ENCODE peak calls at places on chromosomes 11 and 22, in four cellular contexts. Z is DMS153, D is T-cell, H is foreskin keratinocyte. E is an unnamed sample.

GRCh38 chr11:116829525-116830183 is at the start of gene APOC3:
- DNase-seq in Z (no peak), D (no peak), H (no peak), E (peak)

GRCh38 chr22:37270928-37271650 is 11.2 kb upstream of the CYTH4 start:
- DNase-seq in D (no peak), H (no peak), Z (no peak), E (no peak)

GRCh38 chr22:38454361-38455062 is 487 bp downstream of the KCNJ4 start:
- DNase-seq in D (no peak), Z (no peak), H (no peak), E (peak)

GRCh38 chr11:93213622-93214021 is 15.8 kb upstream of the SLC36A4 start:
- DNase-seq in H (no peak), Z (no peak), D (no peak), E (no peak)

GRCh38 chr11:78991681-78992080 is 417.0 kb upstream of the NARS2 start:
- DNase-seq in H (no peak), Z (no peak), D (no peak), E (no peak)

GRCh38 chr22:47269689-47270088 is 507.2 kb downstream of the TBC1D22A start:
- DNase-seq in H (no peak), D (no peak), Z (no peak), E (no peak)

GRCh38 chr22:47337161-47337621 is 574.7 kb downstream of the TBC1D22A start:
- DNase-seq in D (no peak), H (no peak), Z (peak), E (no peak)

GRCh38 chr11:27649800-27650199 is 50.5 kb downstream of the BDNF start:
- DNase-seq in D (no peak), H (no peak), Z (no peak), E (peak)

GRCh38 chr11:15938362-15938725 is 418.0 kb downstream of the SOX6 start:
- DNase-seq in H (no peak), Z (no peak), D (no peak), E (no peak)

GRCh38 chr11:62545437-62546243 is 966 bp downstream of the AHNAK start:
- DNase-seq in Z (no peak), D (no peak), H (peak), E (peak)

GRCh38 chr22:31876156-31877035 is 67.9 kb upstream of the YWHAH start:
- DNase-seq in Z (no peak), D (no peak), H (peak), E (no peak)

GRCh38 chr11:79007811-79008294 is 433.0 kb downstream of the TENM4 start:
- DNase-seq in H (no peak), D (no peak), Z (no peak), E (no peak)

GRCh38 chr11:19805346-19805745 is 92.7 kb downstream of the NAV2 start:
- DNase-seq in Z (no peak), H (no peak), D (no peak), E (no peak)

GRCh38 chr11:120964857-120965256 is 59.0 kb upstream of the TBCEL start:
- DNase-seq in H (peak), Z (no peak), D (no peak), E (no peak)

GRCh38 chr11:109704432-109704831 is 282.4 kb downstream of the C11orf87 start:
- DNase-seq in H (no peak), Z (no peak), D (no peak), E (no peak)

E was measured in H7.